ENCODE peak calls at places on chromosomes 3 and 15, in ten cellular contexts. C, X, S, J, D, R, V, E, G and N are unnamed samples.

GRCh38 chr15:74307827-74308642 is 59.4 kb downstream of the CYP11A1 start:
- DNase-seq in C (peak; percentile 65), X (peak; percentile 51), S (peak; percentile 55), J (no peak), D (no peak), R (peak; percentile 67), V (peak; percentile 87), E (peak; percentile 71), G (peak; percentile 17), N (no peak)

GRCh38 chr15:36965561-36966342 is 134.6 kb downstream of the MEIS2 start:
- DNase-seq in C (no peak), X (no peak), S (no peak), J (no peak), D (no peak), R (no peak), V (no peak), E (no peak), G (no peak), N (no peak)

GRCh38 chr3:31534036-31534435 is 1.3 kb downstream of the STT3B start:
- DNase-seq in C (no peak), X (no peak), S (peak; percentile 73), J (no peak), D (no peak), R (peak; percentile 18), V (peak; percentile 19), E (peak; percentile 30), G (no peak), N (no peak)

GRCh38 chr3:138726966-138727365 is 107.8 kb downstream of the PIK3CB start:
- DNase-seq in C (no peak), X (no peak), S (no peak), J (no peak), D (no peak), R (no peak), V (no peak), E (no peak), G (no peak), N (no peak)

GRCh38 chr3:150203273-150203672 is 204.8 kb upstream of the TSC22D2 start:
- DNase-seq in C (no peak), X (no peak), S (no peak), J (no peak), D (no peak), R (no peak), V (no peak), E (no peak), G (no peak), N (no peak)

GRCh38 chr3:82236257-82236656 is 474.8 kb upstream of the GBE1 start:
- DNase-seq in C (no peak), X (no peak), S (no peak), J (no peak), D (no peak), R (no peak), V (no peak), E (no peak), G (no peak), N (no peak)

GRCh38 chr15:69556344-69556743 is 103.7 kb downstream of the RPLP1 start:
- DNase-seq in C (no peak), X (no peak), S (no peak), J (no peak), D (no peak), R (peak; percentile 17), V (no peak), E (no peak), G (no peak), N (no peak)

GRCh38 chr15:71054286-71054952 is 60.9 kb upstream of the THSD4 start:
- DNase-seq in C (no peak), X (peak; percentile 25), S (no peak), J (no peak), D (no peak), R (peak; percentile 24), V (no peak), E (peak; percentile 22), G (no peak), N (no peak)

GRCh38 chr3:7728566-7729519 is 772.8 kb upstream of the LMCD1 start:
- DNase-seq in C (no peak), X (no peak), S (no peak), J (no peak), D (no peak), R (no peak), V (no peak), E (no peak), G (no peak), N (no peak)

GRCh38 chr15:50192926-50193595 is 11.1 kb downstream of the SLC27A2 start:
- DNase-seq in C (no peak), X (no peak), S (no peak), J (no peak), D (no peak), R (no peak), V (no peak), E (no peak), G (no peak), N (no peak)

GRCh38 chr15:70068783-70069565 is 28.7 kb downstream of the TLE3 start:
- DNase-seq in C (no peak), X (no peak), S (no peak), J (no peak), D (no peak), R (no peak), V (no peak), E (no peak), G (no peak), N (no peak)

GRCh38 chr3:161576733-161577510 is 80.3 kb downstream of the OTOL1 start:
- DNase-seq in C (no peak), X (no peak), S (no peak), J (no peak), D (no peak), R (no peak), V (no peak), E (peak; percentile 46), G (no peak), N (no peak)

GRCh38 chr15:68491415-68492106 is 59.6 kb upstream of the ITGA11 start:
- DNase-seq in C (no peak), X (no peak), S (no peak), J (no peak), D (no peak), R (no peak), V (no peak), E (no peak), G (no peak), N (no peak)

GRCh38 chr3:150970665-150971327 is 1.7 kb downstream of the CLRN1 start:
- DNase-seq in C (no peak), X (peak; percentile 65), S (no peak), J (peak; percentile 48), D (no peak), R (peak; percentile 75), V (peak; percentile 8), E (peak; percentile 83), G (no peak), N (no peak)

GRCh38 chr15:57146394-57147140 is 228.1 kb downstream of the TCF12 start:
- DNase-seq in C (no peak), X (peak; percentile 61), S (peak; percentile 74), J (no peak), D (no peak), R (peak; percentile 48), V (peak; percentile 23), E (peak; percentile 66), G (no peak), N (no peak)

GRCh38 chr3:147797095-147797494 is 387.9 kb downstream of the ZIC1 start:
- DNase-seq in C (no peak), X (peak; percentile 59), S (no peak), J (no peak), D (no peak), R (peak; percentile 20), V (no peak), E (no peak), G (no peak), N (no peak)

GRCh38 chr15:40295870-40296560 is 11.7 kb downstream of the PLCB2 start:
- DNase-seq in C (no peak), X (no peak), S (no peak), J (no peak), D (no peak), R (no peak), V (no peak), E (no peak), G (no peak), N (no peak)

GRCh38 chr3:64311424-64311920 is 86.2 kb upstream of the PRICKLE2 start:
- DNase-seq in C (no peak), X (peak; percentile 48), S (no peak), J (no peak), D (no peak), R (no peak), V (no peak), E (no peak), G (no peak), N (no peak)

GRCh38 chr3:101836907-101837598 is 12.3 kb upstream of the NFKBIZ start:
- DNase-seq in C (no peak), X (peak; percentile 56), S (peak; percentile 19), J (no peak), D (no peak), R (peak; percentile 89), V (no peak), E (peak; percentile 68), G (no peak), N (no peak)